ENCODE peak calls at places on chromosome 7, in four cellular contexts. I is mammary epithelial cell, S is colonic mucosa, F is neuronal stem cell. T is an unnamed sample.

GRCh38 chr7:26368542-26368941 is 76.9 kb downstream of the SNX10 start:
- DNase-seq in I (no peak), S (no peak), F (no peak), T (no peak)

GRCh38 chr7:16484453-16485158 is 19.1 kb upstream of the SOSTDC1 start:
- DNase-seq in I (peak; percentile 97), S (no peak), F (no peak), T (no peak)

GRCh38 chr7:114711244-114711643 is 210.7 kb upstream of the MDFIC start:
- DNase-seq in I (no peak), S (no peak), F (no peak), T (no peak)

GRCh38 chr7:112770051-112770450 is 20.1 kb downstream of the TMEM168 start:
- DNase-seq in I (peak; percentile 96), S (no peak), F (no peak), T (no peak)

GRCh38 chr7:83271212-83272099 is 108.8 kb upstream of the PCLO start:
- DNase-seq in I (peak; percentile 22), S (no peak), F (peak; percentile 24), T (no peak)

GRCh38 chr7:44973610-44974401 is 5.0 kb downstream of the MYO1G start:
- DNase-seq in I (no peak), S (peak; percentile 40), F (no peak), T (no peak)

GRCh38 chr7:31924228-31924627 is 146.0 kb downstream of the PDE1C start:
- DNase-seq in I (no peak), S (no peak), F (no peak), T (no peak)

GRCh38 chr7:79471283-79471682 is 17.8 kb upstream of the MAGI2 start:
- DNase-seq in I (peak; percentile 20), S (no peak), F (no peak), T (no peak)

GRCh38 chr7:130649004-130649790 is 19.4 kb downstream of the COPG2 start:
- DNase-seq in I (peak; percentile 37), S (no peak), F (no peak), T (no peak)

GRCh38 chr7:155791836-155792235 is 20.4 kb downstream of the SHH start:
- DNase-seq in I (no peak), S (no peak), F (no peak), T (no peak)

GRCh38 chr7:70266186-70266585 is 667.9 kb downstream of the AUTS2 start:
- DNase-seq in I (no peak), S (no peak), F (no peak), T (no peak)

DNA sequence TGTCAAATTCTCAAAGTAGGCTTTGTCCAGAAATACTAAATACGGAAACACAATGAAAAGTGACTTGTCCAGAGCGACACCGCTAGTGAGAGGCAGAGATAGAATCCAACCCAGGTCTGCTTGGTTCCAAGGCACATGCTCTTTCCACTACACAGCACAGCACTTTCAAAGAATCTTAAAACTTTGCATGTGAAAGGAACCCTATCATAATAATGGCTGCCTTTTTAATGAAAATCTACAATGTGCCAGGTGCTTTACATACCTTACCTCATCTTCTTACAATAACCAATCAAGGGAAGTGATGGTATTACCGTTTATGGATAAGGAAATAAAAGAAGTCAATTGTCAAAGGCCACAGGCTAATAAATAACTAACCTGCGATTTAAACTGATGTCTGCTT is 2.6 kb downstream of the CHCHD3 start:
- DNase-seq in I (no peak), S (no peak), F (no peak), T (no peak)
- H3K4me3 ChIP-seq in I (no peak overlapping the region), S (no peak overlapping the region), F (no peak overlapping the region), T (no peak overlapping the region)

GRCh38 chr7:73822319-73823173 is 8.2 kb upstream of the CLDN4 start:
- DNase-seq in I (peak; percentile 100), S (peak; percentile 95), F (no peak), T (no peak)
- H3K9me3 ChIP-seq in I (no peaks in the 10 kb centered on the region), S (no peaks in the 10 kb centered on the region), F (no peaks in the 10 kb centered on the region), T (no peaks in the 10 kb centered on the region)

DNA sequence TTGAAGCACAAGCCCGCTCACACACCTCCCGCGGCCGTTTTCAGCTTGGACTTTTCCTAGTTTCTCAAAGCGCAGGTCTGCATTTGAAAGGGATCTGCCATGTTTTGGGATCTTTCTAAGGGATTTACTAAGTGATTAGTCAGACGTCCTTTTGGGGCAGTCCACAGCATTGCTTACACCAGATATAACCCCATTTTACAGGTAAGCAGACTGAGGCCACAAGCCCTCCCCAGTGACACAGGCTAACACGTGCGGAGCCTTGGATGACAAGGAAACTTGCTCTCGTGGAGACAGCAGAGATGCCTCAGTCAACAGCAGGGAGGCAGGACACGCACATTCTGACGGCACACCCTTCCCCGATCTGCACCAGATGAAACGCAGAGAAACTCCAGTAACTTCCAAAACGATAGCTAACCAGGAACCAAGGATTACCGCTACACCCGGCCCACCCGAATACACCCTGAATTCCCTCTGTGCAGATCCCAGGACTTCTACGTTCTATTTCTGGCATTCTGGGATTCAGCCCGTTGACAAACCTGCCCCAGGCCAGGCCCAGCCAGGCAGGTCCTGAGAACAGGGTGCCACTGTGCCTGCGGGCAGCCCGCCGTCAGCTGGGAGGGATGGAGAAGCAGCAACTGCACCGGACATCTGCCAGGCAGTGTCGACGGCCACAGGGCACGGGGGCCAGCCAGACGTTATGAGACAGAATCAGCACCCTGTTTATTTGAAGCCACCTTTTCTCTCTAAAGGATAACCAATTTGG is 27.9 kb downstream of the FOXL3 start:
- DNase-seq in I (no peak), S (no peak), F (no peak), T (no peak)
- H3K9ac ChIP-seq in I (no peak overlapping the region), S (no peak overlapping the region), F (no peak overlapping the region), T (no peak overlapping the region)

GRCh38 chr7:99142727-99143521 is 984 bp downstream of the SMURF1 start:
- DNase-seq in I (peak; percentile 95), S (peak; percentile 99), F (peak; percentile 94), T (peak; percentile 79)

GRCh38 chr7:99141334-99141733 is 2.6 kb downstream of the SMURF1 start:
- DNase-seq in I (no peak), S (no peak), F (no peak), T (no peak)

GRCh38 chr7:99141756-99142726 is 1.9 kb downstream of the SMURF1 start:
- DNase-seq in I (peak; percentile 73), S (peak; percentile 84), F (peak; percentile 71), T (no peak)

GRCh38 chr7:99143853-99144672 is at the start of gene SMURF1:
- DNase-seq in I (peak; percentile 52), S (peak; percentile 67), F (peak; percentile 71), T (no peak)

GRCh38 chr7:99143522-99143852 is 421 bp downstream of the SMURF1 start:
- DNase-seq in I (no peak), S (no peak), F (no peak), T (no peak)
- H3K4me3 ChIP-seq in I (peak overlapping the region; percentile 46), S (peak overlapping the region; percentile 96), F (peak overlapping the region; percentile 86), T (peak overlapping the region; percentile 98)

GRCh38 chr7:157470017-157470322 is 133.2 kb downstream of the DNAJB6 start:
- DNase-seq in I (no peak), S (no peak), F (no peak), T (no peak)

GRCh38 chr7:157472311-157473050 is 135.7 kb downstream of the DNAJB6 start:
- DNase-seq in I (no peak), S (no peak), F (no peak), T (no peak)

GRCh38 chr7:157469181-157470016 is 132.6 kb downstream of the DNAJB6 start:
- DNase-seq in I (no peak), S (no peak), F (no peak), T (no peak)

GRCh38 chr7:157471259-157472125 is 134.7 kb downstream of the DNAJB6 start:
- DNase-seq in I (no peak), S (no peak), F (no peak), T (no peak)

DNA sequence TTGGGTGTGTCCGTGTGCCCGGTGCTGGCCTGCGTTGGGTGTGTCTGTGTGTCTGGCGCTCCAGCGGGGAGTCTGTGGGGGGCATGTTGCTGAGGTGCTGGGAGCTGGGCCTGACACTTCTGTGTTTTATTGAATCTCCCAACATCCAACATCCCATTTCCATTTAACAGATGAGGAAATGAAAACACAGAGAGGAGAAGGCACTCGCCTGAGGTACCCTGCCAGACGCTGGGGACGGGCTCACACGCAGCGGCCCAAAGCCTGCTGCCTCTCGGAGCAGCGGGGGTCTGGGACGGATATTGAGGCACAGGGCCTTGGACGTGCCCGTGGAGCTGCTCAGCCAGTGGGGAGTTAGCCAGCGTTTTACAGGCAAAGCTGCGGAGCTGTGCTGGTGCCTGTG is 133.9 kb downstream of the DNAJB6 start:
- DNase-seq in I (no peak), S (no peak), F (no peak), T (no peak)
- H3K9me3 ChIP-seq in I (peaks cover 26% of the 10 kb centered on the region), S (no peaks in the 10 kb centered on the region), F (peaks cover 47% of the 10 kb centered on the region), T (no peaks in the 10 kb centered on the region)

GRCh38 chr7:144415858-144416257 is 12.4 kb upstream of the NOBOX start:
- DNase-seq in I (no peak), S (no peak), F (no peak), T (no peak)

GRCh38 chr7:144410441-144410840 is 6.9 kb upstream of the NOBOX start:
- DNase-seq in I (no peak), S (no peak), F (no peak), T (no peak)

GRCh38 chr7:144414815-144415214 is 11.3 kb upstream of the NOBOX start:
- DNase-seq in I (no peak), S (no peak), F (no peak), T (no peak)

GRCh38 chr7:144416341-144416740 is 12.8 kb upstream of the NOBOX start:
- DNase-seq in I (peak; percentile 88), S (no peak), F (no peak), T (no peak)
- H3K9ac ChIP-seq in I (peak overlapping the region; percentile 48), S (no peak overlapping the region), F (no peak overlapping the region), T (no peak overlapping the region)

GRCh38 chr7:139777948-139778841 is at the start of gene HIPK2:
- DNase-seq in I (peak; percentile 55), S (peak; percentile 77), F (peak; percentile 80), T (no peak)

GRCh38 chr7:139777304-139777890 is 401 bp downstream of the HIPK2 start:
- DNase-seq in I (no peak), S (peak; percentile 42), F (peak; percentile 39), T (no peak)

GRCh38 chr7:139776486-139777303 is 1.1 kb downstream of the HIPK2 start:
- DNase-seq in I (no peak), S (peak; percentile 47), F (peak; percentile 26), T (no peak)

GRCh38 chr7:139774376-139774775 is 3.4 kb downstream of the HIPK2 start:
- DNase-seq in I (peak; percentile 85), S (no peak), F (no peak), T (no peak)

GRCh38 chr7:139775829-139776266 is 1.9 kb downstream of the HIPK2 start:
- DNase-seq in I (peak; percentile 68), S (peak; percentile 82), F (no peak), T (no peak)
- H3K4me3 ChIP-seq in I (peak overlapping the region; percentile 65), S (peak overlapping the region; percentile 65), F (no peak overlapping the region), T (peak overlapping the region; percentile 75)

GRCh38 chr7:144955422-144955821 is 119.6 kb upstream of the TPK1 start:
- DNase-seq in I (no peak), S (no peak), F (no peak), T (no peak)
- H3K9me3 ChIP-seq in I (peaks cover 3% of the 10 kb centered on the region), S (no peaks in the 10 kb centered on the region), F (no peaks in the 10 kb centered on the region), T (no peaks in the 10 kb centered on the region)